ENCODE peak calls at places on chromosomes 12 and 14, in eight cellular contexts. One of them, this sample, is unnamed.

GRCh38 chr14:95460647-95461478 is 55.6 kb downstream of the SYNE3 start:
- DNase-seq in WTC11: peak; percentile 22
- DNase-seq in DND-41: no peak
- DNase-seq in upper lobe of left lung: no peak
- DNase-seq in progenitor cell of endocrine pancreas: no peak
- DNase-seq in cardiac fibroblast: peak; percentile 68
- DNase-seq in heart right ventricle: no peak
- DNase-seq in MCF 10A: peak; percentile 89
- DNase-seq in this sample: no peak

GRCh38 chr14:104281768-104282301 is 143.4 kb downstream of the KIF26A start:
- DNase-seq in WTC11: no peak
- DNase-seq in DND-41: no peak
- DNase-seq in upper lobe of left lung: peak; percentile 14
- DNase-seq in progenitor cell of endocrine pancreas: peak; percentile 5
- DNase-seq in cardiac fibroblast: no peak
- DNase-seq in heart right ventricle: no peak
- DNase-seq in MCF 10A: no peak
- DNase-seq in this sample: peak; percentile 11

GRCh38 chr14:87286826-87287225 is 706.2 kb downstream of the GALC start:
- DNase-seq in WTC11: no peak
- DNase-seq in DND-41: no peak
- DNase-seq in upper lobe of left lung: no peak
- DNase-seq in progenitor cell of endocrine pancreas: no peak
- DNase-seq in cardiac fibroblast: no peak
- DNase-seq in heart right ventricle: no peak
- DNase-seq in MCF 10A: no peak
- DNase-seq in this sample: no peak

GRCh38 chr12:78818487-78818886 is 46.1 kb upstream of the SYT1 start:
- DNase-seq in WTC11: no peak
- DNase-seq in DND-41: no peak
- DNase-seq in upper lobe of left lung: no peak
- DNase-seq in progenitor cell of endocrine pancreas: no peak
- DNase-seq in cardiac fibroblast: no peak
- DNase-seq in heart right ventricle: no peak
- DNase-seq in MCF 10A: no peak
- DNase-seq in this sample: no peak

GRCh38 chr12:25699454-25699853 is 146.4 kb upstream of the LMNTD1 start:
- DNase-seq in WTC11: no peak
- DNase-seq in DND-41: no peak
- DNase-seq in upper lobe of left lung: no peak
- DNase-seq in progenitor cell of endocrine pancreas: no peak
- DNase-seq in cardiac fibroblast: peak; percentile 40
- DNase-seq in heart right ventricle: no peak
- DNase-seq in MCF 10A: no peak
- DNase-seq in this sample: no peak

GRCh38 chr12:9363145-9363544 is 154.9 kb upstream of the PZP start:
- DNase-seq in WTC11: no peak
- DNase-seq in DND-41: no peak
- DNase-seq in upper lobe of left lung: no peak
- DNase-seq in progenitor cell of endocrine pancreas: no peak
- DNase-seq in cardiac fibroblast: no peak
- DNase-seq in heart right ventricle: no peak
- DNase-seq in MCF 10A: no peak
- DNase-seq in this sample: no peak

GRCh38 chr12:109064143-109064542 is 11.8 kb downstream of the USP30 start:
- DNase-seq in WTC11: no peak
- DNase-seq in DND-41: no peak
- DNase-seq in upper lobe of left lung: no peak
- DNase-seq in progenitor cell of endocrine pancreas: no peak
- DNase-seq in cardiac fibroblast: no peak
- DNase-seq in heart right ventricle: no peak
- DNase-seq in MCF 10A: no peak
- DNase-seq in this sample: no peak

GRCh38 chr12:91854725-91855124 is 290.9 kb downstream of the BTG1 start:
- DNase-seq in WTC11: no peak
- DNase-seq in DND-41: no peak
- DNase-seq in upper lobe of left lung: no peak
- DNase-seq in progenitor cell of endocrine pancreas: no peak
- DNase-seq in cardiac fibroblast: peak; percentile 54
- DNase-seq in heart right ventricle: no peak
- DNase-seq in MCF 10A: peak; percentile 26
- DNase-seq in this sample: no peak

GRCh38 chr14:97053941-97054340 is 256.8 kb downstream of the VRK1 start:
- DNase-seq in WTC11: no peak
- DNase-seq in DND-41: no peak
- DNase-seq in upper lobe of left lung: no peak
- DNase-seq in progenitor cell of endocrine pancreas: no peak
- DNase-seq in cardiac fibroblast: no peak
- DNase-seq in heart right ventricle: no peak
- DNase-seq in MCF 10A: no peak
- DNase-seq in this sample: no peak

GRCh38 chr12:19572920-19573558 is 133.7 kb downstream of the AEBP2 start:
- DNase-seq in WTC11: peak; percentile 57
- DNase-seq in DND-41: peak; percentile 59
- DNase-seq in upper lobe of left lung: no peak
- DNase-seq in progenitor cell of endocrine pancreas: no peak
- DNase-seq in cardiac fibroblast: peak; percentile 63
- DNase-seq in heart right ventricle: no peak
- DNase-seq in MCF 10A: peak; percentile 76
- DNase-seq in this sample: no peak

GRCh38 chr12:132395908-132396305 is 66.5 kb upstream of the GALNT9 start:
- DNase-seq in WTC11: no peak
- DNase-seq in DND-41: no peak
- DNase-seq in upper lobe of left lung: no peak
- DNase-seq in progenitor cell of endocrine pancreas: no peak
- DNase-seq in cardiac fibroblast: no peak
- DNase-seq in heart right ventricle: no peak
- DNase-seq in MCF 10A: no peak
- DNase-seq in this sample: no peak

GRCh38 chr12:4997939-4998338 is 45.7 kb upstream of the KCNA5 start:
- DNase-seq in WTC11: no peak
- DNase-seq in DND-41: no peak
- DNase-seq in upper lobe of left lung: peak; percentile 8
- DNase-seq in progenitor cell of endocrine pancreas: no peak
- DNase-seq in cardiac fibroblast: peak; percentile 58
- DNase-seq in heart right ventricle: no peak
- DNase-seq in MCF 10A: peak; percentile 60
- DNase-seq in this sample: no peak

GRCh38 chr12:53182836-53183235 is 2.1 kb upstream of the CSAD start:
- DNase-seq in WTC11: no peak
- DNase-seq in DND-41: no peak
- DNase-seq in upper lobe of left lung: no peak
- DNase-seq in progenitor cell of endocrine pancreas: no peak
- DNase-seq in cardiac fibroblast: no peak
- DNase-seq in heart right ventricle: no peak
- DNase-seq in MCF 10A: no peak
- DNase-seq in this sample: no peak

GRCh38 chr12:53186745-53187144 is 6.0 kb upstream of the CSAD start:
- DNase-seq in WTC11: no peak
- DNase-seq in DND-41: no peak
- DNase-seq in upper lobe of left lung: no peak
- DNase-seq in progenitor cell of endocrine pancreas: no peak
- DNase-seq in cardiac fibroblast: no peak
- DNase-seq in heart right ventricle: no peak
- DNase-seq in MCF 10A: no peak
- DNase-seq in this sample: no peak

GRCh38 chr12:53187145-53187899 is 6.6 kb upstream of the CSAD start:
- DNase-seq in WTC11: no peak
- DNase-seq in DND-41: no peak
- DNase-seq in upper lobe of left lung: no peak
- DNase-seq in progenitor cell of endocrine pancreas: no peak
- DNase-seq in cardiac fibroblast: no peak
- DNase-seq in heart right ventricle: no peak
- DNase-seq in MCF 10A: no peak
- DNase-seq in this sample: no peak

GRCh38 chr12:53184828-53185227 is 4.1 kb upstream of the CSAD start:
- DNase-seq in WTC11: no peak
- DNase-seq in DND-41: no peak
- DNase-seq in upper lobe of left lung: no peak
- DNase-seq in progenitor cell of endocrine pancreas: no peak
- DNase-seq in cardiac fibroblast: no peak
- DNase-seq in heart right ventricle: no peak
- DNase-seq in MCF 10A: no peak
- DNase-seq in this sample: no peak

GRCh38 chr12:53185582-53186153 is 4.9 kb upstream of the CSAD start:
- DNase-seq in WTC11: no peak
- DNase-seq in DND-41: no peak
- DNase-seq in upper lobe of left lung: no peak
- DNase-seq in progenitor cell of endocrine pancreas: no peak
- DNase-seq in cardiac fibroblast: no peak
- DNase-seq in heart right ventricle: no peak
- DNase-seq in MCF 10A: no peak
- DNase-seq in this sample: no peak
- TF ChIP-seq CTCF in WTC11: no peak
- TF ChIP-seq CTCF in DND-41: peak; percentile 8
- TF ChIP-seq CTCF in upper lobe of left lung: no peak
- TF ChIP-seq CTCF in progenitor cell of endocrine pancreas: no peak
- TF ChIP-seq CTCF in cardiac fibroblast: no peak
- TF ChIP-seq CTCF in heart right ventricle: no peak
- TF ChIP-seq CTCF in MCF 10A: no peak
- TF ChIP-seq CTCF in this sample: no peak

GRCh38 chr14:31909977-31910376 is 167.1 kb upstream of the ARHGAP5 start:
- DNase-seq in WTC11: no peak
- DNase-seq in DND-41: no peak
- DNase-seq in upper lobe of left lung: no peak
- DNase-seq in progenitor cell of endocrine pancreas: no peak
- DNase-seq in cardiac fibroblast: no peak
- DNase-seq in heart right ventricle: no peak
- DNase-seq in MCF 10A: no peak
- DNase-seq in this sample: no peak
- TF ChIP-seq CTCF in WTC11: no peak
- TF ChIP-seq CTCF in DND-41: no peak
- TF ChIP-seq CTCF in upper lobe of left lung: no peak
- TF ChIP-seq CTCF in progenitor cell of endocrine pancreas: no peak
- TF ChIP-seq CTCF in cardiac fibroblast: no peak
- TF ChIP-seq CTCF in heart right ventricle: no peak
- TF ChIP-seq CTCF in MCF 10A: no peak
- TF ChIP-seq CTCF in this sample: no peak

GRCh38 chr14:78016532-78016931 is 153.6 kb upstream of the NRXN3 start:
- DNase-seq in WTC11: no peak
- DNase-seq in DND-41: no peak
- DNase-seq in upper lobe of left lung: no peak
- DNase-seq in progenitor cell of endocrine pancreas: no peak
- DNase-seq in cardiac fibroblast: no peak
- DNase-seq in heart right ventricle: no peak
- DNase-seq in MCF 10A: no peak
- DNase-seq in this sample: no peak
- TF ChIP-seq CTCF in WTC11: no peak
- TF ChIP-seq CTCF in DND-41: no peak
- TF ChIP-seq CTCF in upper lobe of left lung: no peak
- TF ChIP-seq CTCF in progenitor cell of endocrine pancreas: no peak
- TF ChIP-seq CTCF in cardiac fibroblast: no peak
- TF ChIP-seq CTCF in heart right ventricle: no peak
- TF ChIP-seq CTCF in MCF 10A: no peak
- TF ChIP-seq CTCF in this sample: no peak

GRCh38 chr12:82326905-82327503 is 31.2 kb downstream of the CCDC59 start:
- DNase-seq in WTC11: no peak
- DNase-seq in DND-41: no peak
- DNase-seq in upper lobe of left lung: no peak
- DNase-seq in progenitor cell of endocrine pancreas: no peak
- DNase-seq in cardiac fibroblast: peak; percentile 51
- DNase-seq in heart right ventricle: no peak
- DNase-seq in MCF 10A: peak; percentile 54
- DNase-seq in this sample: no peak
- TF ChIP-seq CTCF in WTC11: peak; percentile 26
- TF ChIP-seq CTCF in DND-41: peak; percentile 57
- TF ChIP-seq CTCF in upper lobe of left lung: peak; percentile 46
- TF ChIP-seq CTCF in progenitor cell of endocrine pancreas: peak; percentile 79
- TF ChIP-seq CTCF in cardiac fibroblast: peak; percentile 48
- TF ChIP-seq CTCF in heart right ventricle: peak; percentile 16
- TF ChIP-seq CTCF in MCF 10A: peak; percentile 55
- TF ChIP-seq CTCF in this sample: peak; percentile 48

GRCh38 chr12:85814116-85814515 is 22.1 kb downstream of the RASSF9 start:
- DNase-seq in WTC11: no peak
- DNase-seq in DND-41: no peak
- DNase-seq in upper lobe of left lung: no peak
- DNase-seq in progenitor cell of endocrine pancreas: no peak
- DNase-seq in cardiac fibroblast: no peak
- DNase-seq in heart right ventricle: no peak
- DNase-seq in MCF 10A: no peak
- DNase-seq in this sample: no peak
- TF ChIP-seq CTCF in WTC11: no peak
- TF ChIP-seq CTCF in DND-41: no peak
- TF ChIP-seq CTCF in upper lobe of left lung: no peak
- TF ChIP-seq CTCF in progenitor cell of endocrine pancreas: no peak
- TF ChIP-seq CTCF in cardiac fibroblast: no peak
- TF ChIP-seq CTCF in heart right ventricle: no peak
- TF ChIP-seq CTCF in MCF 10A: no peak
- TF ChIP-seq CTCF in this sample: no peak